ENCODE peak calls at places on chromosomes 2 and 18, in nine cellular contexts. B is cardiac fibroblast; L is GM04503; N is COR-L47; H is Right ventricle myocardium superior; E is SK-MEL-5; X is effector memory CD8-positive, alpha-beta T cell; D is head of caudate nucleus; F is KG1. Y is an unnamed sample.

GRCh38 chr18:32383040-32383819 is 87.5 kb downstream of the GAREM1 start:
- DNase-seq in B (peak; percentile 95), L (peak; percentile 26), N (no peak), H (no peak), E (no peak), X (no peak), D (no peak), F (no peak), Y (no peak)

GRCh38 chr2:46679761-46680160 is 200.4 kb downstream of the TMEM247 start:
- DNase-seq in B (peak; percentile 42), L (peak; percentile 75), N (no peak), H (no peak), E (no peak), X (no peak), D (no peak), F (no peak), Y (no peak)

GRCh38 chr2:33645861-33646260 is 46.8 kb upstream of the FAM98A start:
- DNase-seq in B (peak; percentile 2), L (no peak), N (no peak), H (no peak), E (peak; percentile 14), X (no peak), D (no peak), F (no peak), Y (no peak)

GRCh38 chr2:95316466-95317122 is 19.4 kb downstream of the KCNIP3 start:
- DNase-seq in B (peak; percentile 82), L (peak; percentile 65), N (no peak), H (no peak), E (no peak), X (no peak), D (no peak), F (no peak), Y (no peak)

GRCh38 chr2:152098798-152099654 is at the start of gene CACNB4:
- DNase-seq in B (peak; percentile 7), L (no peak), N (peak; percentile 8), H (peak; percentile 47), E (peak; percentile 2), X (no peak), D (peak; percentile 45), F (no peak), Y (peak; percentile 10)

GRCh38 chr2:47077442-47078117 is 77.5 kb downstream of the STPG4 start:
- DNase-seq in B (no peak), L (no peak), N (no peak), H (no peak), E (no peak), X (no peak), D (no peak), F (no peak), Y (no peak)

GRCh38 chr18:45339819-45340550 is 275.3 kb upstream of the SLC14A2 start:
- DNase-seq in B (no peak), L (no peak), N (no peak), H (no peak), E (no peak), X (no peak), D (no peak), F (no peak), Y (no peak)

GRCh38 chr2:10990561-10991111 is 78.9 kb downstream of the KCNF1 start:
- DNase-seq in B (no peak), L (no peak), N (no peak), H (no peak), E (no peak), X (no peak), D (no peak), F (no peak), Y (no peak)

GRCh38 chr2:9373047-9373446 is 50.3 kb downstream of the ITGB1BP1 start:
- DNase-seq in B (no peak), L (no peak), N (peak; percentile 86), H (no peak), E (no peak), X (no peak), D (no peak), F (no peak), Y (no peak)

Y was measured in immature natural killer cell.